ENCODE peak calls at places on chromosomes 16 and 17, in nine cellular contexts. One of them, this sample, is unnamed.

GRCh38 chr16:10594312-10594950 is 14.0 kb upstream of the EMP2 start:
- DNase-seq in IMR-90: no peak
- DNase-seq in left ventricle myocardium inferior: no peak
- DNase-seq in retinal pigment epithelial cell: no peak
- DNase-seq in astrocyte of the spinal cord: no peak
- DNase-seq in hepatocyte: no peak
- DNase-seq in uterus: no peak
- DNase-seq in esophagus squamous epithelium: no peak
- DNase-seq in AG10803: no peak
- DNase-seq in this sample: peak; percentile 99

GRCh38 chr17:49616546-49617205 is 41.0 kb downstream of the NXPH3 start:
- DNase-seq in astrocyte of the spinal cord: peak; percentile 69
- DNase-seq in esophagus squamous epithelium: no peak
- DNase-seq in uterus: peak; percentile 80
- DNase-seq in hepatocyte: no peak
- DNase-seq in left ventricle myocardium inferior: peak; percentile 75
- DNase-seq in retinal pigment epithelial cell: no peak
- DNase-seq in AG10803: peak; percentile 98
- DNase-seq in IMR-90: no peak
- DNase-seq in this sample: no peak

GRCh38 chr16:27430923-27431484 is 29.0 kb downstream of the IL21R start:
- DNase-seq in retinal pigment epithelial cell: no peak
- DNase-seq in esophagus squamous epithelium: no peak
- DNase-seq in left ventricle myocardium inferior: no peak
- DNase-seq in uterus: no peak
- DNase-seq in astrocyte of the spinal cord: no peak
- DNase-seq in AG10803: peak; percentile 32
- DNase-seq in IMR-90: peak; percentile 52
- DNase-seq in hepatocyte: no peak
- DNase-seq in this sample: no peak

GRCh38 chr16:59412275-59412841 is 678.2 kb upstream of the GOT2 start:
- DNase-seq in astrocyte of the spinal cord: peak; percentile 35
- DNase-seq in retinal pigment epithelial cell: no peak
- DNase-seq in AG10803: no peak
- DNase-seq in esophagus squamous epithelium: no peak
- DNase-seq in left ventricle myocardium inferior: no peak
- DNase-seq in IMR-90: peak; percentile 30
- DNase-seq in uterus: no peak
- DNase-seq in hepatocyte: peak; percentile 10
- DNase-seq in this sample: peak; percentile 46

GRCh38 chr17:50908860-50909764 is 43.0 kb upstream of the TOB1 start:
- DNase-seq in IMR-90: no peak
- DNase-seq in retinal pigment epithelial cell: no peak
- DNase-seq in astrocyte of the spinal cord: peak; percentile 67
- DNase-seq in esophagus squamous epithelium: no peak
- DNase-seq in left ventricle myocardium inferior: peak; percentile 78
- DNase-seq in uterus: no peak
- DNase-seq in hepatocyte: peak; percentile 75
- DNase-seq in AG10803: no peak
- DNase-seq in this sample: no peak

GRCh38 chr16:81574168-81574567 is 129.6 kb downstream of the CMIP start:
- DNase-seq in AG10803: no peak
- DNase-seq in uterus: no peak
- DNase-seq in hepatocyte: no peak
- DNase-seq in IMR-90: no peak
- DNase-seq in left ventricle myocardium inferior: no peak
- DNase-seq in esophagus squamous epithelium: no peak
- DNase-seq in astrocyte of the spinal cord: no peak
- DNase-seq in retinal pigment epithelial cell: no peak
- DNase-seq in this sample: no peak

GRCh38 chr16:50292566-50292948 is 26.2 kb downstream of the ADCY7 start:
- DNase-seq in retinal pigment epithelial cell: no peak
- DNase-seq in hepatocyte: no peak
- DNase-seq in uterus: no peak
- DNase-seq in IMR-90: no peak
- DNase-seq in left ventricle myocardium inferior: no peak
- DNase-seq in esophagus squamous epithelium: no peak
- DNase-seq in AG10803: no peak
- DNase-seq in astrocyte of the spinal cord: no peak
- DNase-seq in this sample: no peak

GRCh38 chr16:86538196-86538780 is 16.7 kb downstream of the MTHFSD start:
- DNase-seq in IMR-90: no peak
- DNase-seq in left ventricle myocardium inferior: no peak
- DNase-seq in AG10803: no peak
- DNase-seq in retinal pigment epithelial cell: no peak
- DNase-seq in astrocyte of the spinal cord: no peak
- DNase-seq in uterus: no peak
- DNase-seq in esophagus squamous epithelium: no peak
- DNase-seq in hepatocyte: no peak
- DNase-seq in this sample: no peak

GRCh38 chr17:58189436-58190146 is 2.9 kb upstream of the EPX start:
- DNase-seq in IMR-90: peak; percentile 81
- DNase-seq in uterus: no peak
- DNase-seq in astrocyte of the spinal cord: peak; percentile 89
- DNase-seq in esophagus squamous epithelium: no peak
- DNase-seq in AG10803: peak; percentile 87
- DNase-seq in retinal pigment epithelial cell: no peak
- DNase-seq in hepatocyte: no peak
- DNase-seq in left ventricle myocardium inferior: peak; percentile 26
- DNase-seq in this sample: peak; percentile 85

GRCh38 chr16:74461826-74462225 is 40.5 kb upstream of the CLEC18B start:
- DNase-seq in esophagus squamous epithelium: no peak
- DNase-seq in uterus: no peak
- DNase-seq in retinal pigment epithelial cell: no peak
- DNase-seq in left ventricle myocardium inferior: no peak
- DNase-seq in AG10803: no peak
- DNase-seq in IMR-90: no peak
- DNase-seq in hepatocyte: no peak
- DNase-seq in astrocyte of the spinal cord: no peak
- DNase-seq in this sample: no peak

GRCh38 chr17:38729368-38729885 is 714 bp upstream of the CISD3 start:
- DNase-seq in hepatocyte: no peak
- DNase-seq in esophagus squamous epithelium: no peak
- DNase-seq in AG10803: no peak
- DNase-seq in astrocyte of the spinal cord: no peak
- DNase-seq in uterus: no peak
- DNase-seq in IMR-90: no peak
- DNase-seq in left ventricle myocardium inferior: no peak
- DNase-seq in retinal pigment epithelial cell: no peak
- DNase-seq in this sample: no peak

GRCh38 chr17:7988750-7989178 is 13.7 kb upstream of the GUCY2D start:
- DNase-seq in IMR-90: peak; percentile 86
- DNase-seq in AG10803: peak; percentile 82
- DNase-seq in astrocyte of the spinal cord: peak; percentile 84
- DNase-seq in hepatocyte: peak; percentile 93
- DNase-seq in uterus: no peak
- DNase-seq in left ventricle myocardium inferior: no peak
- DNase-seq in retinal pigment epithelial cell: peak; percentile 30
- DNase-seq in esophagus squamous epithelium: no peak
- DNase-seq in this sample: peak; percentile 86

GRCh38 chr17:76271669-76272540 is 6.8 kb downstream of the UBALD2 start:
- DNase-seq in left ventricle myocardium inferior: no peak
- DNase-seq in retinal pigment epithelial cell: no peak
- DNase-seq in hepatocyte: no peak
- DNase-seq in AG10803: no peak
- DNase-seq in IMR-90: no peak
- DNase-seq in esophagus squamous epithelium: no peak
- DNase-seq in astrocyte of the spinal cord: no peak
- DNase-seq in uterus: no peak
- DNase-seq in this sample: no peak

GRCh38 chr16:560221-560700 is at the start of gene PRR35:
- DNase-seq in hepatocyte: no peak
- DNase-seq in retinal pigment epithelial cell: no peak
- DNase-seq in esophagus squamous epithelium: no peak
- DNase-seq in left ventricle myocardium inferior: no peak
- DNase-seq in IMR-90: no peak
- DNase-seq in AG10803: no peak
- DNase-seq in uterus: no peak
- DNase-seq in astrocyte of the spinal cord: no peak
- DNase-seq in this sample: no peak

GRCh38 chr17:78409191-78409621 is 30.8 kb downstream of the PGS1 start:
- DNase-seq in esophagus squamous epithelium: no peak
- DNase-seq in retinal pigment epithelial cell: no peak
- DNase-seq in left ventricle myocardium inferior: no peak
- DNase-seq in uterus: no peak
- DNase-seq in IMR-90: no peak
- DNase-seq in hepatocyte: peak; percentile 79
- DNase-seq in AG10803: no peak
- DNase-seq in astrocyte of the spinal cord: no peak
- DNase-seq in this sample: no peak

GRCh38 chr17:78415821-78416301 is 37.4 kb downstream of the PGS1 start:
- DNase-seq in IMR-90: peak; percentile 11
- DNase-seq in esophagus squamous epithelium: no peak
- DNase-seq in astrocyte of the spinal cord: no peak
- DNase-seq in AG10803: no peak
- DNase-seq in uterus: no peak
- DNase-seq in retinal pigment epithelial cell: no peak
- DNase-seq in hepatocyte: no peak
- DNase-seq in left ventricle myocardium inferior: no peak
- DNase-seq in this sample: no peak

GRCh38 chr17:78414178-78415162 is 36.0 kb downstream of the PGS1 start:
- DNase-seq in AG10803: no peak
- DNase-seq in uterus: no peak
- DNase-seq in astrocyte of the spinal cord: no peak
- DNase-seq in left ventricle myocardium inferior: no peak
- DNase-seq in IMR-90: no peak
- DNase-seq in esophagus squamous epithelium: no peak
- DNase-seq in retinal pigment epithelial cell: no peak
- DNase-seq in hepatocyte: no peak
- DNase-seq in this sample: no peak

GRCh38 chr17:78411241-78411855 is 32.9 kb downstream of the PGS1 start:
- DNase-seq in left ventricle myocardium inferior: no peak
- DNase-seq in retinal pigment epithelial cell: no peak
- DNase-seq in AG10803: no peak
- DNase-seq in IMR-90: no peak
- DNase-seq in uterus: no peak
- DNase-seq in hepatocyte: peak; percentile 70
- DNase-seq in esophagus squamous epithelium: no peak
- DNase-seq in astrocyte of the spinal cord: no peak
- DNase-seq in this sample: no peak

DNA sequence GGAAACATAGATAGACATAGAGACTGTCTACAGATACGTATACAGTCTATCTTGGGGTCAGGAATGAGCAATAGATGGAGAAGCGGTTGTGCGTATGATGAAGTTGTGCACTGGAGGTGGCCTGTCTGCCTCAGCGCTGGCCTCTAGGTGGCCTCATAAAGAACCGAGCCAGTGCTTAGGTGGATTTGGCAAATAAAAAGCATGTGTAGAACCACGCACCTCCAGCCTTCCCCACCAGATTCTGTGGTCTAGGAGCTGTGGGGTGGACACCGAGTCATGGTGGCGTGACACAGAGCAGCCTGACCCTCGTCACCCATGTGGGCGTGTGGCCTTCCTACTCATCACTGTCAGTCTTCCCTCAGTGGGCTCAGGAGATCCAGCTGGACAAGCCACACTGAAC is 34.0 kb downstream of the PGS1 start:
- DNase-seq in uterus: no peak
- DNase-seq in astrocyte of the spinal cord: peak; percentile 20
- DNase-seq in IMR-90: peak; percentile 36
- DNase-seq in left ventricle myocardium inferior: no peak
- DNase-seq in hepatocyte: no peak
- DNase-seq in esophagus squamous epithelium: no peak
- DNase-seq in retinal pigment epithelial cell: no peak
- DNase-seq in AG10803: no peak
- DNase-seq in this sample: no peak
- H3K4me3 ChIP-seq in uterus: no peak overlapping the region
- H3K4me3 ChIP-seq in astrocyte of the spinal cord: no peak overlapping the region
- H3K4me3 ChIP-seq in IMR-90: no peak overlapping the region
- H3K4me3 ChIP-seq in left ventricle myocardium inferior: no peak overlapping the region
- H3K4me3 ChIP-seq in hepatocyte: no peak overlapping the region
- H3K4me3 ChIP-seq in esophagus squamous epithelium: no peak overlapping the region
- H3K4me3 ChIP-seq in retinal pigment epithelial cell: no peak overlapping the region
- H3K4me3 ChIP-seq in AG10803: no peak overlapping the region
- H3K4me3 ChIP-seq in this sample: no peak overlapping the region

GRCh38 chr17:43940630-43941029 is 1.6 kb downstream of the PPY start:
- DNase-seq in retinal pigment epithelial cell: no peak
- DNase-seq in hepatocyte: peak; percentile 66
- DNase-seq in esophagus squamous epithelium: no peak
- DNase-seq in astrocyte of the spinal cord: peak; percentile 28
- DNase-seq in IMR-90: peak; percentile 35
- DNase-seq in left ventricle myocardium inferior: no peak
- DNase-seq in uterus: no peak
- DNase-seq in AG10803: peak; percentile 25
- DNase-seq in this sample: peak; percentile 24
- TF ChIP-seq CTCF in retinal pigment epithelial cell: peak; percentile 88
- TF ChIP-seq CTCF in hepatocyte: peak; percentile 51
- TF ChIP-seq CTCF in esophagus squamous epithelium: no peak
- TF ChIP-seq CTCF in astrocyte of the spinal cord: peak; percentile 75
- TF ChIP-seq CTCF in IMR-90: peak; percentile 63
- TF ChIP-seq CTCF in left ventricle myocardium inferior: peak; percentile 52
- TF ChIP-seq CTCF in uterus: no peak
- TF ChIP-seq CTCF in AG10803: peak; percentile 64
- TF ChIP-seq CTCF in this sample: peak; percentile 46

GRCh38 chr16:31456988-31457360 is 2.3 kb upstream of the ARMC5 start:
- DNase-seq in IMR-90: no peak
- DNase-seq in AG10803: no peak
- DNase-seq in uterus: no peak
- DNase-seq in left ventricle myocardium inferior: no peak
- DNase-seq in esophagus squamous epithelium: no peak
- DNase-seq in astrocyte of the spinal cord: no peak
- DNase-seq in hepatocyte: no peak
- DNase-seq in retinal pigment epithelial cell: no peak
- DNase-seq in this sample: no peak
- H3K4me3 ChIP-seq in IMR-90: no peak overlapping the region
- H3K4me3 ChIP-seq in AG10803: peak overlapping the region; percentile 31
- H3K4me3 ChIP-seq in uterus: no peak overlapping the region
- H3K4me3 ChIP-seq in left ventricle myocardium inferior: peak overlapping the region; percentile 83
- H3K4me3 ChIP-seq in esophagus squamous epithelium: peak overlapping the region; percentile 80
- H3K4me3 ChIP-seq in astrocyte of the spinal cord: no peak overlapping the region
- H3K4me3 ChIP-seq in hepatocyte: no peak overlapping the region
- H3K4me3 ChIP-seq in retinal pigment epithelial cell: no peak overlapping the region
- H3K4me3 ChIP-seq in this sample: peak overlapping the region; percentile 93

GRCh38 chr16:54933281-54934150 is 2.9 kb downstream of the IRX5 start:
- DNase-seq in AG10803: no peak
- DNase-seq in left ventricle myocardium inferior: no peak
- DNase-seq in uterus: no peak
- DNase-seq in hepatocyte: no peak
- DNase-seq in retinal pigment epithelial cell: no peak
- DNase-seq in astrocyte of the spinal cord: peak; percentile 42
- DNase-seq in IMR-90: no peak
- DNase-seq in esophagus squamous epithelium: no peak
- DNase-seq in this sample: peak; percentile 36

GRCh38 chr16:54931041-54931756 is 534 bp downstream of the IRX5 start:
- DNase-seq in IMR-90: no peak
- DNase-seq in left ventricle myocardium inferior: no peak
- DNase-seq in esophagus squamous epithelium: no peak
- DNase-seq in hepatocyte: peak; percentile 62
- DNase-seq in retinal pigment epithelial cell: no peak
- DNase-seq in uterus: no peak
- DNase-seq in AG10803: no peak
- DNase-seq in astrocyte of the spinal cord: peak; percentile 50
- DNase-seq in this sample: peak; percentile 64

GRCh38 chr16:54934536-54935410 is 4.1 kb downstream of the IRX5 start:
- DNase-seq in hepatocyte: peak; percentile 30
- DNase-seq in left ventricle myocardium inferior: no peak
- DNase-seq in astrocyte of the spinal cord: peak; percentile 60
- DNase-seq in retinal pigment epithelial cell: no peak
- DNase-seq in IMR-90: no peak
- DNase-seq in uterus: no peak
- DNase-seq in AG10803: peak; percentile 56
- DNase-seq in esophagus squamous epithelium: no peak
- DNase-seq in this sample: peak; percentile 67

GRCh38 chr16:54931757-54932660 is 1.3 kb downstream of the IRX5 start:
- DNase-seq in hepatocyte: no peak
- DNase-seq in uterus: no peak
- DNase-seq in IMR-90: no peak
- DNase-seq in retinal pigment epithelial cell: no peak
- DNase-seq in AG10803: no peak
- DNase-seq in astrocyte of the spinal cord: peak; percentile 27
- DNase-seq in left ventricle myocardium inferior: no peak
- DNase-seq in esophagus squamous epithelium: no peak
- DNase-seq in this sample: peak; percentile 48

GRCh38 chr16:54932737-54933254 is 2.1 kb downstream of the IRX5 start:
- DNase-seq in IMR-90: no peak
- DNase-seq in retinal pigment epithelial cell: no peak
- DNase-seq in uterus: no peak
- DNase-seq in AG10803: no peak
- DNase-seq in esophagus squamous epithelium: no peak
- DNase-seq in hepatocyte: no peak
- DNase-seq in left ventricle myocardium inferior: no peak
- DNase-seq in astrocyte of the spinal cord: peak; percentile 26
- DNase-seq in this sample: peak; percentile 42
- TF ChIP-seq CTCF in IMR-90: no peak
- TF ChIP-seq CTCF in retinal pigment epithelial cell: no peak
- TF ChIP-seq CTCF in uterus: no peak
- TF ChIP-seq CTCF in AG10803: peak; percentile 26
- TF ChIP-seq CTCF in esophagus squamous epithelium: no peak
- TF ChIP-seq CTCF in hepatocyte: peak; percentile 23
- TF ChIP-seq CTCF in left ventricle myocardium inferior: no peak
- TF ChIP-seq CTCF in astrocyte of the spinal cord: peak; percentile 26
- TF ChIP-seq CTCF in this sample: no peak

This sample was measured in epithelial cell of esophagus.